ENCODE peak calls at places on chromosomes 11 and 22, in six cellular contexts. One of them, this sample, is unnamed.

GRCh38 chr11:88415495-88415894 is 78.0 kb upstream of the CTSC start:
- DNase-seq in K562: no peak
- DNase-seq in GM12892: no peak
- DNase-seq in H1: no peak
- DNase-seq in HepG2: no peak
- DNase-seq in GM12878: no peak
- DNase-seq in this sample: no peak

GRCh38 chr11:45313211-45313865 is 27.2 kb upstream of the SYT13 start:
- DNase-seq in K562: no peak
- DNase-seq in GM12892: no peak
- DNase-seq in H1: no peak
- DNase-seq in HepG2: no peak
- DNase-seq in GM12878: no peak
- DNase-seq in this sample: no peak

GRCh38 chr22:26452236-26453016 is 23.4 kb downstream of the ASPHD2 start:
- DNase-seq in K562: no peak
- DNase-seq in GM12892: no peak
- DNase-seq in H1: no peak
- DNase-seq in HepG2: no peak
- DNase-seq in GM12878: no peak
- DNase-seq in this sample: no peak

GRCh38 chr11:57667715-57668466 is at the start of gene ZDHHC5:
- DNase-seq in K562: peak; percentile 99
- DNase-seq in GM12892: peak; percentile 96
- DNase-seq in H1: peak; percentile 97
- DNase-seq in HepG2: peak; percentile 97
- DNase-seq in GM12878: peak; percentile 99
- DNase-seq in this sample: peak; percentile 95

GRCh38 chr22:44219101-44219870 is 38.6 kb downstream of the PARVG start:
- DNase-seq in K562: no peak
- DNase-seq in GM12892: no peak
- DNase-seq in H1: no peak
- DNase-seq in HepG2: no peak
- DNase-seq in GM12878: no peak
- DNase-seq in this sample: no peak

GRCh38 chr22:45198463-45198795 is 34.7 kb downstream of the NUP50 start:
- DNase-seq in K562: no peak
- DNase-seq in GM12892: no peak
- DNase-seq in H1: no peak
- DNase-seq in HepG2: no peak
- DNase-seq in GM12878: no peak
- DNase-seq in this sample: no peak

GRCh38 chr11:102220728-102221467 is 96.4 kb upstream of the BIRC3 start:
- DNase-seq in K562: no peak
- DNase-seq in GM12892: no peak
- DNase-seq in H1: no peak
- DNase-seq in HepG2: no peak
- DNase-seq in GM12878: no peak
- DNase-seq in this sample: no peak

GRCh38 chr11:64918056-64918455 is 1.0 kb upstream of the ATG2A start:
- DNase-seq in K562: no peak
- DNase-seq in GM12892: no peak
- DNase-seq in H1: no peak
- DNase-seq in HepG2: peak; percentile 16
- DNase-seq in GM12878: no peak
- DNase-seq in this sample: no peak

GRCh38 chr22:28915969-28916368 is 32.6 kb downstream of the ZNRF3 start:
- DNase-seq in K562: no peak
- DNase-seq in GM12892: no peak
- DNase-seq in H1: no peak
- DNase-seq in HepG2: no peak
- DNase-seq in GM12878: no peak
- DNase-seq in this sample: no peak

GRCh38 chr22:28922540-28923244 is 39.3 kb downstream of the ZNRF3 start:
- DNase-seq in K562: no peak
- DNase-seq in GM12892: no peak
- DNase-seq in H1: no peak
- DNase-seq in HepG2: peak; percentile 53
- DNase-seq in GM12878: no peak
- DNase-seq in this sample: no peak

GRCh38 chr22:28921585-28921879 is 38.2 kb downstream of the ZNRF3 start:
- DNase-seq in K562: no peak
- DNase-seq in GM12892: no peak
- DNase-seq in H1: no peak
- DNase-seq in HepG2: peak; percentile 29
- DNase-seq in GM12878: no peak
- DNase-seq in this sample: no peak

GRCh38 chr22:28920757-28921584 is 37.6 kb downstream of the ZNRF3 start:
- DNase-seq in K562: no peak
- DNase-seq in GM12892: no peak
- DNase-seq in H1: no peak
- DNase-seq in HepG2: peak; percentile 97
- DNase-seq in GM12878: peak; percentile 52
- DNase-seq in this sample: no peak

GRCh38 chr22:28917747-28918543 is 34.6 kb downstream of the ZNRF3 start:
- DNase-seq in K562: no peak
- DNase-seq in GM12892: no peak
- DNase-seq in H1: no peak
- DNase-seq in HepG2: peak; percentile 86
- DNase-seq in GM12878: no peak
- DNase-seq in this sample: no peak
- TF ChIP-seq POLR2AphosphoS5 in K562: no peak
- TF ChIP-seq POLR2AphosphoS5 in GM12892: no peak
- TF ChIP-seq POLR2AphosphoS5 in H1: no peak
- TF ChIP-seq POLR2AphosphoS5 in HepG2: no peak
- TF ChIP-seq POLR2AphosphoS5 in GM12878: no peak
- TF ChIP-seq POLR2AphosphoS5 in this sample: no peak

GRCh38 chr11:104852811-104853210 is 45.4 kb downstream of the CASP12 start:
- DNase-seq in K562: no peak
- DNase-seq in GM12892: no peak
- DNase-seq in H1: no peak
- DNase-seq in HepG2: no peak
- DNase-seq in GM12878: no peak
- DNase-seq in this sample: no peak
- TF ChIP-seq POLR2A in K562: no peak
- TF ChIP-seq POLR2A in GM12892: no peak
- TF ChIP-seq POLR2A in H1: no peak
- TF ChIP-seq POLR2A in HepG2: no peak
- TF ChIP-seq POLR2A in GM12878: no peak
- TF ChIP-seq POLR2A in this sample: no peak

DNA sequence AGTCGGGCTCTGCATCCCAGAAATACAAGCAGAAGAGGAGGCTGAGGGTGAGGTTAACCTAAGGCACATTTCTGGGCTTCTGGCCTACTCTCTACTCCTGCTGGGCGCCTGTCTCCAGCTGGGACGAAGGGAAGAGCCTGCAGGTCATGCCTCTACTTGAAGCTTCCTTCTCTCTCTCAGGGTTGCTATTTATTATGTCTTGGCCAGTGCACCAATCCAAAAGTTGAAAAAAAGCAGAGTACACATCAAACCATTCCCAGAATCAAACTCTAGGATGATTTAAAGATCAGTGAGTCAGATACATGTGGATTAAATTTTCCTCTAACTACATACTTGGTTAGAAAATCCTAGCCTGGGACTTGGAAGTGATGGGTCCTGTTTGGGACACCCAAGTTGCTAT is 60.2 kb upstream of the CDON start:
- DNase-seq in K562: no peak
- DNase-seq in GM12892: no peak
- DNase-seq in H1: no peak
- DNase-seq in HepG2: no peak
- DNase-seq in GM12878: no peak
- DNase-seq in this sample: no peak
- TF ChIP-seq TAF1 in K562: no peak
- TF ChIP-seq TAF1 in GM12892: no peak
- TF ChIP-seq TAF1 in H1: no peak
- TF ChIP-seq TAF1 in HepG2: no peak
- TF ChIP-seq TAF1 in GM12878: no peak
- TF ChIP-seq TAF1 in this sample: no peak

GRCh38 chr11:26510201-26510600 is 61.9 kb downstream of the MUC15 start:
- DNase-seq in K562: no peak
- DNase-seq in GM12892: no peak
- DNase-seq in H1: no peak
- DNase-seq in HepG2: no peak
- DNase-seq in GM12878: no peak
- DNase-seq in this sample: no peak
- TF ChIP-seq POLR2AphosphoS5 in K562: no peak
- TF ChIP-seq POLR2AphosphoS5 in GM12892: no peak
- TF ChIP-seq POLR2AphosphoS5 in H1: no peak
- TF ChIP-seq POLR2AphosphoS5 in HepG2: no peak
- TF ChIP-seq POLR2AphosphoS5 in GM12878: no peak
- TF ChIP-seq POLR2AphosphoS5 in this sample: no peak

GRCh38 chr11:125593113-125593761 is 585 bp downstream of the STT3A start:
- DNase-seq in K562: peak; percentile 41
- DNase-seq in GM12892: no peak
- DNase-seq in H1: no peak
- DNase-seq in HepG2: peak; percentile 60
- DNase-seq in GM12878: no peak
- DNase-seq in this sample: no peak
- TF ChIP-seq POLR2A in K562: peak; percentile 52
- TF ChIP-seq POLR2A in GM12892: no peak
- TF ChIP-seq POLR2A in H1: no peak
- TF ChIP-seq POLR2A in HepG2: peak; percentile 63
- TF ChIP-seq POLR2A in GM12878: no peak
- TF ChIP-seq POLR2A in this sample: no peak

GRCh38 chr11:33999393-33999792 is 52.1 kb upstream of the CAPRIN1 start:
- DNase-seq in K562: no peak
- DNase-seq in GM12892: no peak
- DNase-seq in H1: no peak
- DNase-seq in HepG2: no peak
- DNase-seq in GM12878: no peak
- DNase-seq in this sample: no peak

GRCh38 chr11:33996498-33997454 is 54.8 kb upstream of the CAPRIN1 start:
- DNase-seq in K562: peak; percentile 71
- DNase-seq in GM12892: peak; percentile 45
- DNase-seq in H1: peak; percentile 19
- DNase-seq in HepG2: peak; percentile 62
- DNase-seq in GM12878: peak; percentile 49
- DNase-seq in this sample: peak; percentile 46

GRCh38 chr11:33994937-33995336 is 56.6 kb upstream of the CAPRIN1 start:
- DNase-seq in K562: no peak
- DNase-seq in GM12892: no peak
- DNase-seq in H1: no peak
- DNase-seq in HepG2: no peak
- DNase-seq in GM12878: no peak
- DNase-seq in this sample: no peak

GRCh38 chr11:34002420-34002819 is 49.1 kb upstream of the CAPRIN1 start:
- DNase-seq in K562: no peak
- DNase-seq in GM12892: no peak
- DNase-seq in H1: no peak
- DNase-seq in HepG2: no peak
- DNase-seq in GM12878: no peak
- DNase-seq in this sample: no peak

GRCh38 chr11:33997473-33998347 is 53.8 kb upstream of the CAPRIN1 start:
- DNase-seq in K562: no peak
- DNase-seq in GM12892: no peak
- DNase-seq in H1: no peak
- DNase-seq in HepG2: no peak
- DNase-seq in GM12878: no peak
- DNase-seq in this sample: no peak
- TF ChIP-seq TAF1 in K562: no peak
- TF ChIP-seq TAF1 in GM12892: no peak
- TF ChIP-seq TAF1 in H1: no peak
- TF ChIP-seq TAF1 in HepG2: no peak
- TF ChIP-seq TAF1 in GM12878: no peak
- TF ChIP-seq TAF1 in this sample: no peak

DNA sequence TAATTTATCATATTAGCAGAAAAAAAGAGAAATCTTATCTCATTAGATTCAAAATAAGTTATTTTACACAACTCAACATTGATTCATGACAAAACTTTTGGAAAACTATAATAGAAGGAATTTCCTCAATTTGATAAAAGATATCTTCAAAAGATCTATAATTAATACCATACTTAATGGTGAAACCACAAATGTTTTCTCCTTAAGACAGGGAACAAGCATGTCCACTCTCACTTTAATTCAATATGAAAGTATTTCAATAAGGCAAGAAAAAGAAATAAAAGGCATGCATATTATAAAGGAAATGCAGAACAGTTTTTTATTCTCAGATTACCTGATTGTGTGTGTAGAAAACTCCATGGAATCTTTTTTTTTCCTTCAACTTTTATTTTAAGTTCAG is 23.6 kb downstream of the MTNR1B start:
- DNase-seq in K562: no peak
- DNase-seq in GM12892: no peak
- DNase-seq in H1: no peak
- DNase-seq in HepG2: no peak
- DNase-seq in GM12878: no peak
- DNase-seq in this sample: no peak
- TF ChIP-seq POLR2AphosphoS5 in K562: no peak
- TF ChIP-seq POLR2AphosphoS5 in GM12892: no peak
- TF ChIP-seq POLR2AphosphoS5 in H1: no peak
- TF ChIP-seq POLR2AphosphoS5 in HepG2: no peak
- TF ChIP-seq POLR2AphosphoS5 in GM12878: no peak
- TF ChIP-seq POLR2AphosphoS5 in this sample: no peak

GRCh38 chr22:17570851-17571631 is 7.7 kb downstream of the SLC25A18 start:
- DNase-seq in K562: no peak
- DNase-seq in GM12892: no peak
- DNase-seq in H1: no peak
- DNase-seq in HepG2: no peak
- DNase-seq in GM12878: no peak
- DNase-seq in this sample: no peak
- TF ChIP-seq POLR2A in K562: no peak
- TF ChIP-seq POLR2A in GM12892: no peak
- TF ChIP-seq POLR2A in H1: no peak
- TF ChIP-seq POLR2A in HepG2: no peak
- TF ChIP-seq POLR2A in GM12878: no peak
- TF ChIP-seq POLR2A in this sample: no peak

DNA sequence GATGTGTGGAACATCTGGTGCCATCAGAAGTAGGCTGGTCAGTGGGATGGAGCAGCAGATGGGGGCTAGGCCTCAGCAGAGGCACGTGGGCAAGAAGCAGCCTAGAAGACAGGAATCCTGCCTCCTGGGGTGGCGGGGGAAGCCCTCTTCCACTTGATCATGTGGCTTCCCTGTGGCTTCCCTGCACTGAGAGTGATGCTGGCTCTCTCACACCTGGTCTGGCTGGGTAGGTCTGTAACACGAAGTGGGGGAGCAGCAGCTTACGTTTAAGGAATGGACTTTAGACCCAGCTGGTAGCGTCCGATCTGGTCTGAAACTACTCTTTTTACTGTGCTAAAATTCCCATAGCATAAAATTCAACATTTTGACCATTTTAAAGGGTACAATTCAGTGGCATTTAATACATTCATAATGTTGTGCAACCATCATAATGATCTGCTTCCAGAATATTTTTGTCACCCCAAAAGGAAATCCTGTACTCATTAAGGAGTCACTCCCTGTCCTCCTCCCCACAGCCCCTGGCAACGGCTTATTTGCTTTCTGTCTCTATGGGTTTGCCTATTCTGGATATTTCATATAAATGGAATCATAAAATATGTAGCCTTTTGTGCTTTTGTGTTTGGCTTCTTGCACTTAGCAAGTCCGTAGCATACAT is 21.7 kb downstream of the PTPN5 start:
- DNase-seq in K562: no peak
- DNase-seq in GM12892: peak; percentile 49
- DNase-seq in H1: no peak
- DNase-seq in HepG2: no peak
- DNase-seq in GM12878: peak; percentile 66
- DNase-seq in this sample: no peak
- TF ChIP-seq TAF1 in K562: no peak
- TF ChIP-seq TAF1 in GM12892: no peak
- TF ChIP-seq TAF1 in H1: no peak
- TF ChIP-seq TAF1 in HepG2: no peak
- TF ChIP-seq TAF1 in GM12878: no peak
- TF ChIP-seq TAF1 in this sample: no peak